ENCODE peak calls at places on chromosomes 5 and 9, in ten cellular contexts. Y is brain microvascular endothelial cell; P is midbrain; N is activated CD8-positive, alpha-beta memory T cell treated with anti-CD3 and anti-CD28 coated beads, Interleukin-2, amount 10 ng/mL, durations not matched to agents 7 days and 5 days; Q is GM23338; K is CD8-positive, alpha-beta memory T cell; H is activated naive CD4-positive, alpha-beta T cell treated with anti-CD3 and anti-CD28 coated beads, Interleukin-2, amount 10 ng/mL, durations not matched to agents 7 days and 5 days; S is hepatic stellate cell; Z is T-helper 1 cell; W is HTR-8/SVneo. A is an unnamed sample.

GRCh38 chr9:87193925-87194380 is 246.6 kb upstream of the GAS1 start:
- DNase-seq in Y (peak; percentile 86), P (no peak), N (no peak), Q (peak; percentile 33), K (no peak), H (no peak), S (peak; percentile 29), Z (no peak), W (no peak), A (no peak)

GRCh38 chr9:80775515-80775914 is 913.8 kb downstream of the TLE1 start:
- DNase-seq in Y (no peak), P (no peak), N (no peak), Q (no peak), K (no peak), H (no peak), S (peak; percentile 1), Z (no peak), W (no peak), A (no peak)

GRCh38 chr5:95238560-95239325 is 46.2 kb downstream of the MCTP1 start:
- DNase-seq in Y (peak; percentile 38), P (peak; percentile 26), N (no peak), Q (no peak), K (no peak), H (no peak), S (no peak), Z (no peak), W (peak; percentile 5), A (no peak)

GRCh38 chr5:9188131-9188530 is 357.7 kb downstream of the SEMA5A start:
- DNase-seq in Y (peak; percentile 92), P (no peak), N (no peak), Q (no peak), K (no peak), H (no peak), S (peak; percentile 67), Z (no peak), W (no peak), A (no peak)

GRCh38 chr5:59661939-59662615 is 231.4 kb downstream of the PDE4D start:
- DNase-seq in Y (no peak), P (no peak), N (no peak), Q (peak; percentile 10), K (no peak), H (no peak), S (no peak), Z (no peak), W (no peak), A (no peak)

GRCh38 chr9:136728080-136728547 is 14.6 kb downstream of the LCN10 start:
- DNase-seq in Y (peak; percentile 74), P (peak; percentile 87), N (peak; percentile 92), Q (peak; percentile 79), K (peak; percentile 90), H (peak; percentile 92), S (peak; percentile 96), Z (peak; percentile 85), W (peak; percentile 75), A (peak; percentile 93)

GRCh38 chr5:111135946-111136345 is 43.8 kb downstream of the WDR36 start:
- DNase-seq in Y (peak; percentile 49), P (no peak), N (no peak), Q (no peak), K (no peak), H (no peak), S (peak; percentile 16), Z (no peak), W (no peak), A (no peak)

GRCh38 chr5:170536498-170536897 is 32.7 kb downstream of the KCNIP1 start:
- DNase-seq in Y (no peak), P (no peak), N (no peak), Q (no peak), K (no peak), H (no peak), S (no peak), Z (no peak), W (no peak), A (no peak)

GRCh38 chr5:1757511-1757910 is 42.1 kb downstream of the MRPL36 start:
- DNase-seq in Y (no peak), P (no peak), N (peak; percentile 29), Q (no peak), K (no peak), H (no peak), S (no peak), Z (no peak), W (no peak), A (no peak)

GRCh38 chr5:153714732-153715287 is 224.3 kb downstream of the GRIA1 start:
- DNase-seq in Y (no peak), P (no peak), N (no peak), Q (no peak), K (no peak), H (no peak), S (no peak), Z (no peak), W (no peak), A (no peak)

GRCh38 chr5:11555171-11555570 is 349.1 kb downstream of the CTNND2 start:
- DNase-seq in Y (no peak), P (peak; percentile 70), N (no peak), Q (no peak), K (no peak), H (no peak), S (no peak), Z (no peak), W (no peak), A (no peak)

GRCh38 chr5:14937277-14937676 is 65.7 kb upstream of the ANKH start:
- DNase-seq in Y (no peak), P (no peak), N (no peak), Q (no peak), K (no peak), H (no peak), S (no peak), Z (no peak), W (no peak), A (no peak)

GRCh38 chr5:59768204-59769040 is 125.1 kb downstream of the PDE4D start:
- DNase-seq in Y (peak; percentile 83), P (peak; percentile 34), N (no peak), Q (peak; percentile 81), K (no peak), H (peak; percentile 33), S (no peak), Z (no peak), W (peak; percentile 19), A (no peak)

GRCh38 chr5:126031989-126032716 is 391.1 kb upstream of the GRAMD2B start:
- DNase-seq in Y (peak; percentile 84), P (no peak), N (no peak), Q (no peak), K (no peak), H (no peak), S (peak; percentile 9), Z (no peak), W (no peak), A (no peak)

GRCh38 chr5:45800331-45800730 is 104.2 kb upstream of the HCN1 start:
- DNase-seq in Y (no peak), P (no peak), N (no peak), Q (no peak), K (no peak), H (no peak), S (no peak), Z (no peak), W (no peak), A (no peak)

GRCh38 chr9:108477538-108478006 is 378.2 kb downstream of the ACTL7B start:
- DNase-seq in Y (peak; percentile 62), P (no peak), N (no peak), Q (no peak), K (no peak), H (no peak), S (no peak), Z (no peak), W (no peak), A (no peak)

GRCh38 chr9:34623386-34624235 is 3.3 kb upstream of the DCTN3 start:
- DNase-seq in Y (no peak), P (no peak), N (no peak), Q (peak; percentile 50), K (no peak), H (peak; percentile 29), S (no peak), Z (no peak), W (no peak), A (no peak)

GRCh38 chr9:76374702-76375543 is 19.3 kb downstream of the RFK start:
- DNase-seq in Y (peak; percentile 80), P (no peak), N (no peak), Q (peak; percentile 66), K (no peak), H (no peak), S (peak; percentile 69), Z (no peak), W (peak; percentile 86), A (no peak)